ENCODE peak calls at places on chromosomes 3 and 15, in seven cellular contexts. E, M, X, F, N, O and C are unnamed samples.
A peak's percentile ranks its signal among the peaks of the same experiment; 100 is the strongest.

GRCh38 chr3:113211370-113212154 is at the start of gene BOC:
- DNase-seq in O (peak; percentile 72), N (peak; percentile 41), X (no peak), M (no peak), E (peak; percentile 79), F (peak; percentile 73), C (peak; percentile 29)

GRCh38 chr15:87743557-87743956 is 513.0 kb downstream of the NTRK3 start:
- DNase-seq in M (no peak), N (no peak), O (no peak), F (no peak), X (no peak), E (no peak), C (no peak)

GRCh38 chr3:36991923-36992805 is 767 bp downstream of the EPM2AIP1 start:
- DNase-seq in F (peak; percentile 77), N (no peak), E (no peak), M (peak; percentile 27), O (peak; percentile 30), X (no peak), C (no peak)

GRCh38 chr3:172261053-172261452 is 187.2 kb downstream of the GHSR start:
- DNase-seq in M (no peak), F (no peak), N (no peak), O (no peak), E (no peak), X (no peak), C (no peak)

GRCh38 chr3:70990723-70991122 is 592.8 kb downstream of the FOXP1 start:
- DNase-seq in N (no peak), E (no peak), F (peak; percentile 58), M (no peak), X (no peak), O (no peak), C (no peak)

GRCh38 chr15:70636540-70637165 is 126.7 kb downstream of the UACA start:
- DNase-seq in F (no peak), M (no peak), O (no peak), X (no peak), N (no peak), E (peak; percentile 71), C (no peak)

GRCh38 chr3:182722938-182723337 is 70.4 kb upstream of the ATP11B start:
- DNase-seq in M (no peak), O (no peak), F (no peak), E (no peak), X (no peak), N (no peak), C (no peak)

GRCh38 chr15:60000113-60000823 is 3.8 kb upstream of the FOXB1 start:
- DNase-seq in M (no peak), X (no peak), N (no peak), O (no peak), E (peak; percentile 84), F (no peak), C (no peak)

GRCh38 chr15:43465105-43465504 is 27.9 kb downstream of the TP53BP1 start:
- DNase-seq in E (no peak), X (no peak), M (no peak), N (no peak), O (no peak), F (peak; percentile 83), C (no peak)

GRCh38 chr3:4754180-4755086 is 224.8 kb upstream of the BHLHE40 start:
- DNase-seq in X (no peak), O (no peak), N (no peak), F (no peak), E (no peak), M (no peak), C (no peak)

GRCh38 chr15:65659502-65660052 is 37.8 kb downstream of the SLC24A1 start:
- DNase-seq in E (no peak), X (no peak), O (no peak), M (no peak), N (no peak), F (no peak), C (no peak)

GRCh38 chr3:84836961-84837360 is 121.8 kb upstream of the CADM2 start:
- DNase-seq in E (peak; percentile 85), M (no peak), N (no peak), O (no peak), F (no peak), X (no peak), C (no peak)

GRCh38 chr3:152047465-152047864 is 174.0 kb downstream of the SUCNR1 start:
- DNase-seq in N (no peak), M (no peak), X (no peak), F (peak; percentile 53), O (no peak), E (no peak), C (no peak)

GRCh38 chr3:132662212-132662611 is 2.1 kb downstream of the UBA5 start:
- DNase-seq in M (no peak), O (no peak), N (no peak), X (no peak), E (no peak), F (no peak), C (no peak)

GRCh38 chr3:196501316-196502064 is 2.1 kb downstream of the RNF168 start:
- DNase-seq in F (peak; percentile 29), E (peak; percentile 55), N (no peak), X (no peak), O (no peak), M (no peak), C (peak; percentile 38)

GRCh38 chr15:72202302-72202701 is 4.7 kb upstream of the GRAMD2A start:
- DNase-seq in N (no peak), E (peak; percentile 46), F (no peak), X (no peak), O (no peak), M (no peak), C (no peak)
- H3K36me3 ChIP-seq in N (peaks cover 87% of the 10 kb centered on the region), E (peaks cover 90% of the 10 kb centered on the region), F (peaks cover 89% of the 10 kb centered on the region), X (peaks cover 25% of the 10 kb centered on the region), O (no peaks in the 10 kb centered on the region), M (no peaks in the 10 kb centered on the region), C (peaks cover 37% of the 10 kb centered on the region)

GRCh38 chr15:90611157-90611556 is 81.4 kb downstream of the CRTC3 start:
- DNase-seq in E (no peak), F (no peak), M (no peak), X (no peak), O (no peak), N (peak; percentile 33), C (no peak)
- H3K4me1 ChIP-seq in E (peaks cover 3% of the 10 kb centered on the region), F (no peaks in the 10 kb centered on the region), M (no peaks in the 10 kb centered on the region), X (no peaks in the 10 kb centered on the region), O (peaks cover 4% of the 10 kb centered on the region), N (peaks cover 5% of the 10 kb centered on the region), C (peaks cover 5% of the 10 kb centered on the region)

GRCh38 chr3:127815641-127816605 is 6.4 kb downstream of the MGLL start:
- DNase-seq in N (no peak), M (no peak), E (peak; percentile 26), O (no peak), X (no peak), F (no peak), C (peak; percentile 81)

GRCh38 chr3:127815001-127815400 is 7.3 kb downstream of the MGLL start:
- DNase-seq in M (no peak), O (no peak), E (no peak), X (no peak), N (no peak), F (no peak), C (no peak)

GRCh38 chr3:127817331-127817821 is 4.9 kb downstream of the MGLL start:
- DNase-seq in X (no peak), O (no peak), N (no peak), E (peak; percentile 35), F (peak; percentile 74), M (no peak), C (peak; percentile 48)

GRCh38 chr3:127819086-127819485 is 3.2 kb downstream of the MGLL start:
- DNase-seq in O (no peak), M (no peak), N (no peak), X (no peak), E (peak; percentile 52), F (no peak), C (no peak)

DNA sequence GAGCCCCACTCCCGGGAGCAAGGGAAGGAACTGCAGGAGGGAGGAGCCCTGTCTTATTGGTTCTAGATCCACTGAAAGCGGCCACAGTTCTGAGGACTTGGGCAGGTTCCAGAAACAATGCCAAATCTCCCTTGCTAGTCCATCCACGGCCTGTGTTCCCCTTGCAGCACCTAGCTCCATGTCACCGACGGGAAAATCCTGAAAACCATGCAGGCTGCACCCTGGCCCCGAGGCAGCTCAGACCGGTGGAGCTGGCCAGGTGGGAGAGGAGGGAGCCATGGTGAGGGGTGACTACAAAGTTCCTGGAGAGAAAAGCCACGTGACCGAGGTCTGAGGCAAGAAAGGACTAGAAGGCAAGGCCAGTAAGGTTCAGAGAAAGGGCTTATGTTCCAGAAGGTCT is 5.5 kb downstream of the MGLL start:
- DNase-seq in N (no peak), E (peak; percentile 38), O (no peak), M (no peak), F (no peak), X (no peak), C (peak; percentile 58)
- TF ChIP-seq CTCF in N (no peak), E (no peak), O (no peak), M (no peak), F (no peak), X (no peak), C (no peak)

GRCh38 chr3:52472239-52472783 is 16.9 kb downstream of the NISCH start:
- DNase-seq in N (no peak), X (no peak), E (no peak), O (no peak), M (no peak), F (no peak), C (no peak)
- H3K36me3 ChIP-seq in N (peaks cover 56% of the 10 kb centered on the region), X (peaks cover 31% of the 10 kb centered on the region), E (peaks cover 78% of the 10 kb centered on the region), O (no peaks in the 10 kb centered on the region), M (no peaks in the 10 kb centered on the region), F (peaks cover 46% of the 10 kb centered on the region), C (no peaks in the 10 kb centered on the region)

DNA sequence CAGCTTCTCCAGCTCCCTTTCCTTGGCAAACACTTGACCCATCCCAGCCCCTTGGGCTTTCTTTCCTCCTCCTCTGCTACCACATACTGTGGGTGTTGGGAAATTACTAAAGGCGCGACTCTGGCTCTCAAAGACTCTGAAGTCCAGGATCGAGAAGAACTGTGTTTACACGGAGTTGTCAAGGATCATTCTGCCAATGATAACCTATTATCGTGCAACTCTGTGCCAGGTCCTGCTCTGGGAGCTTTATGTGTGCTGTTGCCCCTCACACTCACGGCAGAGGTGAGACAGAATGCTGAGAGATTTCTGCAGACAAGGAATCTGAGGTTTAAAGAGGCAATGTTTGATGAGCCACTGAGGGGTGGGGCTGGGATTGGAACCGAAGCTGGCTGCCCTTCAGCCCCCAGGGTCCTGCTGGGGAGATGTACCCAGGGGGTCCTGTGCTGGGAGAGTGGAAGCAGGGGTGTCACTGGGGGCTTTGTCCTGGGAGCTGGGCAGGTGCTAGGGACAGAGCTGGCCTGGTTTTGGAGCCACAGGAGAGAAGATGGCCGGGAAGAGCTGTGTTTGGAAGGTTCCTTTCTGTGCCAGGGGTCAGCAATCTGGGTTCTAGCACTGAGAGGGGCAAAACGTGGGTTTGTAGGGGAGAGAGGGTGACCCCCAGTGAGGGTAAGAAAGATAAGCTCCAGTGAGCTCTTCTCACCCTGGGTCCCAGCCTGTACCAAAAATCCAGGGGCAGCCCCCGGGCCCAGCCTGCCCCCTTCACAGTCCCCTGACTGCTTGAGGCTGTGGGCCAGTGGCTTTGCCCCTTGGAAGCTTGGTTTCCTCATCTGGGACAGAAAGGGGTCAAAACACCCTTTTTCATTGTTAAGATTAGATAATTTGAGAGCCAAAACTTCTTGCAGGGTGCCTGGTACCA is 69.4 kb downstream of the SMAD3 start:
- DNase-seq in F (no peak), M (no peak), O (no peak), E (peak; percentile 63), N (no peak), X (no peak), C (no peak)
- H3K4me1 ChIP-seq in F (peaks cover 50% of the 10 kb centered on the region), M (no peaks in the 10 kb centered on the region), O (peaks cover 17% of the 10 kb centered on the region), E (peaks cover 30% of the 10 kb centered on the region), N (peaks cover 45% of the 10 kb centered on the region), X (peaks cover 66% of the 10 kb centered on the region), C (peaks cover 24% of the 10 kb centered on the region)